ENCODE peak calls at places on chromosomes 13 and 19, in four cellular contexts. O is right lobe of liver, M is upper lobe of right lung, J is tibial nerve. C is an unnamed sample.

GRCh38 chr13:111239754-111240670 is 80.4 kb upstream of the TEX29 start:
- DNase-seq in M (no peak), O (no peak), J (no peak), C (no peak)

GRCh38 chr19:55585658-55586339 is 5.2 kb upstream of the ZNF579 start:
- DNase-seq in O (peak), M (peak), J (no peak), C (peak)

GRCh38 chr13:102028846-102029245 is 373.0 kb downstream of the FGF14 start:
- DNase-seq in M (no peak), J (no peak), O (no peak), C (no peak)

GRCh38 chr13:59673301-59673700 is 490.4 kb downstream of the DIAPH3 start:
- DNase-seq in M (no peak), J (no peak), O (no peak), C (no peak)

GRCh38 chr19:41641879-41642485 is 15.1 kb upstream of the CEACAM4 start:
- DNase-seq in M (peak), O (no peak), J (peak), C (peak)

GRCh38 chr19:13841339-13842293 is 35.3 kb upstream of the NANOS3 start:
- DNase-seq in O (peak), J (peak), M (peak), C (peak)

GRCh38 chr19:16096281-16096855 is 15.3 kb upstream of the RAB8A start:
- DNase-seq in M (no peak), O (no peak), J (no peak), C (no peak)

GRCh38 chr13:67515895-67516294 is 285.8 kb upstream of the PCDH9 start:
- DNase-seq in J (no peak), M (no peak), O (no peak), C (no peak)

GRCh38 chr13:112877496-112877895 is 91.5 kb upstream of the MCF2L start:
- DNase-seq in J (no peak), O (peak), M (no peak), C (no peak)

GRCh38 chr19:19534556-19535265 is 3.4 kb upstream of the CILP2 start:
- DNase-seq in J (no peak), M (no peak), O (no peak), C (no peak)

GRCh38 chr13:110304256-110304655 is 2.7 kb downstream of the COL4A1 start:
- DNase-seq in O (no peak), J (peak), M (no peak), C (no peak)

GRCh38 chr19:45607071-45608029 is 5.3 kb upstream of the GPR4 start:
- DNase-seq in J (peak), O (peak), M (peak), C (peak)

GRCh38 chr19:38433268-38433733 is at the start of gene RYR1:
- DNase-seq in M (peak), J (peak), O (peak), C (no peak)

GRCh38 chr13:102763745-102764144 is 9.8 kb downstream of the TEX30 start:
- DNase-seq in O (no peak), M (no peak), J (no peak), C (no peak)

GRCh38 chr13:41700790-41701310 is 243.5 kb downstream of the RGCC start:
- DNase-seq in M (no peak), J (no peak), O (no peak), C (no peak)

GRCh38 chr13:66003558-66003957 is 1226.6 kb downstream of the PCDH9 start:
- DNase-seq in O (no peak), J (no peak), M (no peak), C (no peak)

GRCh38 chr19:11693505-11694499 is 44.9 kb downstream of the ZNF823 start:
- DNase-seq in O (no peak), J (no peak), M (no peak), C (no peak)

GRCh38 chr19:35287713-35288112 is 4.2 kb upstream of the MAG start:
- DNase-seq in O (no peak), J (no peak), M (no peak), C (no peak)

GRCh38 chr19:42596391-42597071 is 1.8 kb upstream of the CEACAM8 start:
- DNase-seq in O (peak), J (no peak), M (no peak), C (peak)

GRCh38 chr13:108342369-108343289 is 73.1 kb downstream of the TNFSF13B start:
- DNase-seq in O (no peak), J (no peak), M (no peak), C (no peak)

GRCh38 chr13:24616514-24616913 is 63.7 kb upstream of the ATP12A start:
- DNase-seq in M (no peak), O (no peak), J (no peak), C (no peak)

GRCh38 chr19:46714523-46715106 is 2.3 kb downstream of the PRKD2 start:
- DNase-seq in J (no peak), M (no peak), O (no peak), C (no peak)

GRCh38 chr19:47331931-47332547 is at the start of gene C5AR2:
- DNase-seq in O (no peak), M (no peak), J (no peak), C (no peak)

GRCh38 chr19:50371914-50372475 is 4.3 kb upstream of the NR1H2 start:
- DNase-seq in O (no peak), M (no peak), J (no peak), C (no peak)

GRCh38 chr13:24348797-24349515 is 39.6 kb downstream of the C1QTNF9 start:
- DNase-seq in M (no peak), O (peak), J (no peak), C (peak)

GRCh38 chr13:97278395-97279078 is 56.4 kb downstream of the MBNL2 start:
- DNase-seq in J (no peak), M (no peak), O (no peak), C (no peak)

GRCh38 chr19:10602330-10603083 is 15.4 kb upstream of the AP1M2 start:
- DNase-seq in O (peak), J (peak), M (peak), C (peak)

GRCh38 chr19:16205205-16206045 is 7.7 kb downstream of the AP1M1 start:
- DNase-seq in M (peak), O (peak), J (no peak), C (no peak)

GRCh38 chr19:7494416-7495098 is 5.7 kb upstream of the PEX11G start:
- DNase-seq in O (peak), M (no peak), J (peak), C (no peak)

GRCh38 chr13:40664100-40665060 is 2.1 kb downstream of the FOXO1 start:
- DNase-seq in J (peak), M (peak), O (peak), C (peak)

GRCh38 chr13:112822851-112823250 is 133.0 kb downstream of the ATP11A start:
- DNase-seq in J (no peak), O (no peak), M (no peak), C (no peak)

GRCh38 chr13:109206616-109207015 is 577.2 kb downstream of the MYO16 start:
- DNase-seq in O (no peak), J (no peak), M (no peak), C (no peak)

GRCh38 chr19:33464010-33464732 is 57.4 kb downstream of the PEPD start:
- DNase-seq in O (peak), M (peak), J (no peak), C (no peak)

GRCh38 chr19:35670686-35671085 is 4.4 kb downstream of the UPK1A start:
- DNase-seq in M (no peak), J (no peak), O (no peak), C (no peak)

GRCh38 chr19:15199652-15200574 is 882 bp downstream of the NOTCH3 start:
- DNase-seq in J (no peak), O (no peak), M (no peak), C (peak)

GRCh38 chr19:47158879-47159509 is 28.4 kb downstream of the SAE1 start:
- DNase-seq in J (no peak), O (no peak), M (no peak), C (no peak)

GRCh38 chr19:13208131-13208963 is 58.1 kb downstream of the IER2 start:
- DNase-seq in J (peak), O (no peak), M (peak), C (no peak)

GRCh38 chr13:100495455-100495854 is 93.1 kb downstream of the GGACT start:
- DNase-seq in J (no peak), O (no peak), M (no peak), C (no peak)

GRCh38 chr13:100493418-100493817 is 95.2 kb downstream of the GGACT start:
- DNase-seq in J (no peak), O (no peak), M (no peak), C (no peak)

GRCh38 chr13:100490692-100491091 is 97.9 kb downstream of the GGACT start:
- DNase-seq in J (no peak), O (no peak), M (no peak), C (no peak)

GRCh38 chr13:100491164-100491847 is 97.3 kb downstream of the GGACT start:
- DNase-seq in J (peak), O (no peak), M (no peak), C (no peak)
- H3K4me3 ChIP-seq in J (no peak), O (no peak), M (no peak), C (no peak)

DNA sequence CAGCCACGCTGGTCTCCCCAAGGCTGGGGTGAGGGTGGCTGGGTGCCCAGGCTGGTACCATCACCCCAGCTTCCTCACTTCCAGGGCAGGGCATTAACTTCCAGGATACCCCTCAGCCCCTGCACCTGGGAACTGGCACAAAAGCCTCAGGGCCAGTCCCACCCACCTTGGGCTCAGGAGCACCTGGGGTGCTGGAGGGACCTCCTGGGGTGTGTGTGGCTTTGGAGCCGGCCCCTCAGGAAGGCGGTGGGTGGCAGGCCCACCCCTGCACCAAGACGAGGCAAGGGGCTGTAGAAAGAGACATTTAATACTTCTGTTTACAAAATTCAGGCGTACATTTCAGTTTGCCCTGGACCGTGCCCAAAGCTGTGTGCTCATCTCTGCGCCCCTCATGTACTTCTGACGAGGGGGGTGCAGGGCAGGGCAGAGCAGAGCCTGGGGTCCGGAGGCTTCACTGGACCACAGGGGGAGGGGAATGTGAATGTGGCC is 16.8 kb downstream of the MPND start:
- DNase-seq in M (no peak), J (no peak), O (no peak), C (no peak)
- H3K27ac ChIP-seq in M (no peak), J (no peak), O (no peak), C (no peak)

GRCh38 chr19:3357731-3358391 is 8.5 kb upstream of the NFIC start:
- DNase-seq in M (no peak), J (no peak), O (no peak), C (no peak)
- H3K4me3 ChIP-seq in M (no peak), J (peak), O (no peak), C (peak)

DNA sequence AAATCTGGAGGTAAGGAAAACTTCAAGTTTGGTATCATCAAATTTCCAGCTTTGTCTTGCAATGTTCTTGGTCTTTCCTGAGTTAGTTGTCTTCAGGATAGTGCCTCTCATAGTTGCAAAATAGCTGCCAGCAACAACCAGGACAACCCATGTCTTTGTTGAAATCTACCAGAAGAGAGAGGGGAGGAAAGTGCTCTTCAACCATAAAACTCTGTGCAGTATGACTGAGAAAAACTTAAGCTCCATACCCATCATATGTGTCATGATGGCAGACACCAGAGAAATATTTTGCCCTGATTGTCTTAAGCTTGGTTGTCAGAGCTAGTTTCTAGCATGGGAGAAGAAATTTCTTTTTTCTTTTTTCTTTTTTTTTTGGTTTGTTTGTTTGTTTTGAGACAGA is 103.3 kb downstream of the SPRY2 start:
- DNase-seq in O (no peak), M (no peak), J (no peak), C (no peak)
- H3K27ac ChIP-seq in O (no peak), M (no peak), J (no peak), C (no peak)

GRCh38 chr19:944663-945241 is 18.9 kb downstream of the ARID3A start:
- DNase-seq in O (no peak), J (no peak), M (no peak), C (peak)
- H3K4me3 ChIP-seq in O (no peak), J (no peak), M (no peak), C (no peak)

GRCh38 chr19:39834287-39834841 is 402 bp upstream of the DYRK1B start:
- DNase-seq in J (no peak), O (no peak), M (no peak), C (no peak)
- H3K27ac ChIP-seq in J (peak), O (no peak), M (peak), C (peak)

GRCh38 chr19:57651654-57651996 is 17.1 kb upstream of the ZSCAN4 start:
- DNase-seq in O (no peak), J (no peak), M (no peak), C (no peak)
- H3K4me3 ChIP-seq in O (no peak), J (no peak), M (peak), C (no peak)

C was measured in pancreas.